ENCODE peak calls at places on chromosomes 11 and 22, in ten cellular contexts. G is HCT116, X is body of pancreas, B is spleen, I is right lobe of liver, R is H1, E is gastrocnemius medialis, W is IMR-90, Q is GM12878, A is adrenal gland. C is an unnamed sample.

GRCh38 chr11:1916986-1917522 is 2.4 kb upstream of the TNNT3 start:
- DNase-seq in G (no peak), X (no peak), B (peak; percentile 77), I (no peak), R (no peak), E (peak; percentile 58), W (no peak), Q (no peak), A (no peak), C (no peak)

GRCh38 chr11:96015911-96016565 is 92.1 kb upstream of the MTMR2 start:
- DNase-seq in G (no peak), X (no peak), B (no peak), I (no peak), R (no peak), E (no peak), W (no peak), Q (no peak), A (no peak), C (no peak)

GRCh38 chr22:16783930-16784354 is 41.3 kb downstream of the XKR3 start:
- DNase-seq in G (peak; percentile 8), X (no peak), B (no peak), I (no peak), R (peak; percentile 51), E (no peak), W (no peak), Q (no peak), A (no peak), C (no peak)

GRCh38 chr11:82842019-82842418 is 58.2 kb downstream of the PRCP start:
- DNase-seq in G (no peak), X (no peak), B (no peak), I (no peak), R (no peak), E (peak; percentile 43), W (no peak), Q (no peak), A (no peak), C (no peak)

GRCh38 chr22:41885576-41885975 is 29.3 kb downstream of the SHISA8 start:
- DNase-seq in G (no peak), X (no peak), B (no peak), I (no peak), R (no peak), E (no peak), W (no peak), Q (no peak), A (no peak), C (no peak)

GRCh38 chr11:37963440-37963839 is 1365.4 kb upstream of the RAG2 start:
- DNase-seq in G (no peak), X (no peak), B (no peak), I (no peak), R (no peak), E (no peak), W (no peak), Q (no peak), A (no peak), C (no peak)

GRCh38 chr11:120017582-120017981 is 120.3 kb downstream of the TRIM29 start:
- DNase-seq in G (no peak), X (no peak), B (no peak), I (no peak), R (no peak), E (no peak), W (no peak), Q (no peak), A (no peak), C (no peak)

GRCh38 chr22:36873614-36874308 is 13.0 kb downstream of the NCF4 start:
- DNase-seq in G (peak; percentile 37), X (peak; percentile 40), B (peak; percentile 85), I (peak; percentile 56), R (no peak), E (no peak), W (peak; percentile 45), Q (peak; percentile 69), A (peak; percentile 78), C (no peak)

GRCh38 chr11:32893947-32894827 is 1.6 kb downstream of the QSER1 start:
- DNase-seq in G (peak; percentile 88), X (peak; percentile 55), B (no peak), I (no peak), R (no peak), E (no peak), W (peak; percentile 82), Q (peak; percentile 39), A (peak; percentile 66), C (no peak)

GRCh38 chr11:3156661-3157311 is 8.3 kb downstream of the OSBPL5 start:
- DNase-seq in G (no peak), X (no peak), B (peak; percentile 76), I (peak; percentile 10), R (no peak), E (no peak), W (no peak), Q (no peak), A (no peak), C (no peak)

GRCh38 chr11:60756307-60757032 is at the start of gene MS4A15:
- DNase-seq in G (peak; percentile 29), X (peak; percentile 40), B (peak; percentile 24), I (no peak), R (no peak), E (no peak), W (no peak), Q (no peak), A (no peak), C (no peak)

GRCh38 chr11:108019870-108020540 is 11.3 kb downstream of the CUL5 start:
- DNase-seq in G (no peak), X (no peak), B (no peak), I (no peak), R (no peak), E (peak; percentile 80), W (peak; percentile 25), Q (no peak), A (no peak), C (no peak)

GRCh38 chr11:892106-892505 is 18.5 kb downstream of the CHID1 start:
- DNase-seq in G (no peak), X (no peak), B (no peak), I (no peak), R (no peak), E (no peak), W (no peak), Q (no peak), A (no peak), C (no peak)

GRCh38 chr11:1862588-1863351 is 9.9 kb downstream of the LSP1 start:
- DNase-seq in G (peak; percentile 33), X (peak; percentile 62), B (peak; percentile 73), I (peak; percentile 21), R (no peak), E (no peak), W (no peak), Q (no peak), A (peak; percentile 88), C (no peak)

GRCh38 chr11:79108851-79109250 is 332.0 kb downstream of the TENM4 start:
- DNase-seq in G (no peak), X (no peak), B (no peak), I (no peak), R (no peak), E (no peak), W (peak; percentile 44), Q (no peak), A (no peak), C (no peak)
- TF ChIP-seq POLR2A in G (no peak), X (no peak), B (no peak), I (no peak), R (no peak), E (no peak), W (no peak), Q (no peak), A (no peak), C (no peak)

GRCh38 chr11:12111482-12112149 is 1.2 kb downstream of the MICAL2 start:
- DNase-seq in G (no peak), X (no peak), B (no peak), I (no peak), R (no peak), E (no peak), W (peak; percentile 46), Q (no peak), A (no peak), C (no peak)
- H3K36me3 ChIP-seq in G (no peaks in the 10 kb centered on the region), X (no peaks in the 10 kb centered on the region), B (no peaks in the 10 kb centered on the region), I (no peaks in the 10 kb centered on the region), R (no peaks in the 10 kb centered on the region), E (no peaks in the 10 kb centered on the region), W (peaks cover 4% of the 10 kb centered on the region), Q (no peaks in the 10 kb centered on the region), A (no peaks in the 10 kb centered on the region), C (no peaks in the 10 kb centered on the region)

GRCh38 chr11:124761301-124762021 is 629 bp downstream of the ESAM start:
- DNase-seq in G (no peak), X (no peak), B (no peak), I (no peak), R (peak; percentile 57), E (no peak), W (no peak), Q (no peak), A (no peak), C (no peak)
- H3K4me3 ChIP-seq in G (peak overlapping the region; percentile 66), X (peak overlapping the region; percentile 13), B (peak overlapping the region; percentile 48), I (peak overlapping the region; percentile 53), R (peak overlapping the region; percentile 30), E (peak overlapping the region; percentile 66), W (no peak overlapping the region), Q (peak overlapping the region; percentile 83), A (no peak overlapping the region), C (peak overlapping the region; percentile 55)

GRCh38 chr11:47406896-47407745 is 1.3 kb upstream of the SLC39A13 start:
- DNase-seq in G (no peak), X (no peak), B (no peak), I (no peak), R (no peak), E (no peak), W (peak; percentile 18), Q (no peak), A (peak; percentile 59), C (no peak)

GRCh38 chr11:47410404-47411264 is 2.2 kb downstream of the SLC39A13 start:
- DNase-seq in G (no peak), X (no peak), B (no peak), I (no peak), R (no peak), E (no peak), W (no peak), Q (no peak), A (no peak), C (no peak)

GRCh38 chr11:47409440-47410403 is 1.3 kb downstream of the SLC39A13 start:
- DNase-seq in G (no peak), X (no peak), B (peak; percentile 82), I (no peak), R (no peak), E (peak; percentile 14), W (no peak), Q (no peak), A (peak; percentile 73), C (no peak)

GRCh38 chr11:47408598-47409439 is 429 bp downstream of the SLC39A13 start:
- DNase-seq in G (no peak), X (no peak), B (peak; percentile 96), I (peak; percentile 49), R (no peak), E (peak; percentile 49), W (peak; percentile 87), Q (no peak), A (peak; percentile 84), C (no peak)

DNA sequence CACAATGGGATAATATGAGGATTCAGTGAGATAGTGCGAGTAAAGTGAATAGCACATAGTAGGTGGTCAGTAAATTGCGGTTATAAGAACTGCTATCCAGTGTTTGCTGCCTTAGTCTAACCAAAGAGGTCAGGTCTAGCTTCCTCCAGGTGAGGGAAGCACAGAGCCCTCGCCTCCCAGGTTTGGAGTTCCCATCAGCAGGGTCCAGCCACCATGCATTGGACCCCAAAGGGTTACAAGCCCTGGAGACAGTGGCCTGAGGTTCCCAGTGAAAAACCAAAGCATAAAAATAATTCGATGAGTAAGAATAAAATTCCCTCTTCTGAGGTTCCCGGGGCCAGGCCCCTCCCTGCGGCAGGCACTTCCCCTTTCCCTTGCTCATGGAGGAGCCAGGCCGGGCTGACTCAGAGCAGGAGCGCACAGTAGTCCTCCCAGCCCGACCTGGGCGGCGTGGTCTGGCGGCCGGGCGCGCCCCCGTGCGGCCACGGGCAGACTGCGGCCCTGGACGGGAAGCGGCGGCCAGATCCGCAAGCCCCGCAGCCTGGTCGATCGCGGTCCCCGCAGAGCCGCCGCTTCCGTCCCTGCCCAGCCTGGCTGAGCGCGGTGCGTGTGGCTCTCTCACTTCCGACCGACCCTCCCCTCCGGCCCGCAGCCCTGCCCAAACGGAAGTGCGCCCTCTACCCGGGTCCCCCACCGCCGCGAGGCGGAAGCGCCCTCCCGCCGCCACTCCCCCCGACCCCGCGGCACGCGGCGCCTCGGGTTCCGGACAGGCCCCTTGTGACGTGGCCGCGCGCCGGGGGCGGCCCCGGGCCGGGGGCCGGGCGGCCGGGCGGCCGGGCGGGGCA is at the start of gene SLC39A13:
- DNase-seq in G (peak; percentile 81), X (peak; percentile 95), B (peak; percentile 99), I (peak; percentile 97), R (peak; percentile 95), E (peak; percentile 91), W (peak; percentile 95), Q (peak; percentile 79), A (peak; percentile 96), C (peak; percentile 89)
- TF ChIP-seq POLR2A in G (peak; percentile 70), X (peak; percentile 97), B (peak; percentile 56), I (peak; percentile 93), R (peak; percentile 63), E (peak; percentile 95), W (peak; percentile 76), Q (peak; percentile 88), A (peak; percentile 90), C (peak; percentile 82)